ENCODE peak calls at places on chromosome 18, in nine cellular contexts. I is cardiac muscle cell; H is astrocyte of the spinal cord; R is transverse colon; O is EL; G is activated CD4-positive, alpha-beta T cell treated with anti-CD3 and anti-CD28 coated beads for 48 hours; V is GM19239; B is NCI-H1436; P is NCI-H446. D is an unnamed sample.

GRCh38 chr18:46291149-46291548 is 187.0 kb downstream of the HAUS1 start:
- DNase-seq in I (no peak), H (no peak), R (no peak), O (no peak), G (no peak), V (no peak), B (no peak), P (no peak), D (peak; percentile 30)

GRCh38 chr18:23038712-23039111 is 96.6 kb upstream of the CABLES1 start:
- DNase-seq in I (no peak), H (peak; percentile 29), R (no peak), O (peak; percentile 92), G (no peak), V (no peak), B (no peak), P (no peak), D (no peak)

GRCh38 chr18:48957616-48958015 is 6.9 kb upstream of the SMAD7 start:
- DNase-seq in I (no peak), H (no peak), R (no peak), O (no peak), G (no peak), V (no peak), B (no peak), P (no peak), D (no peak)

GRCh38 chr18:47209166-47209565 is 33.0 kb upstream of the IER3IP1 start:
- DNase-seq in I (no peak), H (no peak), R (no peak), O (no peak), G (no peak), V (no peak), B (no peak), P (no peak), D (no peak)

GRCh38 chr18:29271496-29271895 is 1094.6 kb upstream of the CDH2 start:
- DNase-seq in I (no peak), H (peak; percentile 74), R (no peak), O (no peak), G (no peak), V (no peak), B (no peak), P (no peak), D (no peak)

GRCh38 chr18:36544036-36544725 is 246.7 kb downstream of the FHOD3 start:
- DNase-seq in I (no peak), H (peak; percentile 62), R (no peak), O (no peak), G (no peak), V (no peak), B (peak; percentile 77), P (no peak), D (no peak)

GRCh38 chr18:7457276-7457675 is 109.8 kb upstream of the PTPRM start:
- DNase-seq in I (no peak), H (no peak), R (no peak), O (no peak), G (no peak), V (no peak), B (no peak), P (no peak), D (no peak)

GRCh38 chr18:74455386-74455785 is 1.7 kb downstream of the DIPK1C start:
- DNase-seq in I (no peak), H (no peak), R (no peak), O (no peak), G (no peak), V (no peak), B (no peak), P (no peak), D (no peak)

GRCh38 chr18:21703241-21703820 is 1.2 kb downstream of the ABHD3 start:
- DNase-seq in I (no peak), H (no peak), R (peak; percentile 71), O (no peak), G (peak; percentile 32), V (no peak), B (no peak), P (no peak), D (no peak)

GRCh38 chr18:45626330-45627203 is 11.3 kb downstream of the SLC14A2 start:
- DNase-seq in I (no peak), H (peak; percentile 84), R (no peak), O (peak; percentile 76), G (no peak), V (no peak), B (no peak), P (no peak), D (no peak)

GRCh38 chr18:32349728-32350395 is 120.8 kb downstream of the GAREM1 start:
- DNase-seq in I (peak; percentile 76), H (peak; percentile 98), R (peak; percentile 62), O (peak; percentile 75), G (no peak), V (no peak), B (peak; percentile 16), P (peak; percentile 14), D (no peak)

GRCh38 chr18:13440277-13441248 is 222.0 kb downstream of the LDLRAD4 start:
- DNase-seq in I (no peak), H (no peak), R (no peak), O (no peak), G (no peak), V (no peak), B (no peak), P (no peak), D (no peak)

GRCh38 chr18:57397440-57397839 is 37.7 kb upstream of the ONECUT2 start:
- DNase-seq in I (no peak), H (peak; percentile 14), R (no peak), O (peak; percentile 76), G (no peak), V (no peak), B (no peak), P (no peak), D (no peak)

GRCh38 chr18:49024808-49025361 is 74.1 kb upstream of the SMAD7 start:
- DNase-seq in I (no peak), H (no peak), R (no peak), O (no peak), G (no peak), V (no peak), B (no peak), P (no peak), D (no peak)

GRCh38 chr18:40685241-40685640 is 1269.8 kb upstream of the PIK3C3 start:
- DNase-seq in I (no peak), H (no peak), R (no peak), O (no peak), G (no peak), V (no peak), B (no peak), P (no peak), D (no peak)

GRCh38 chr18:28728891-28729290 is 552.0 kb upstream of the CDH2 start:
- DNase-seq in I (no peak), H (peak; percentile 34), R (no peak), O (peak; percentile 51), G (no peak), V (no peak), B (no peak), P (no peak), D (no peak)

GRCh38 chr18:45825258-45825744 is at the start of gene SIGLEC15:
- DNase-seq in I (no peak), H (no peak), R (no peak), O (no peak), G (no peak), V (no peak), B (no peak), P (no peak), D (no peak)

GRCh38 chr18:75344161-75344560 is 83.3 kb downstream of the SMIM21 start:
- DNase-seq in I (no peak), H (no peak), R (no peak), O (no peak), G (no peak), V (no peak), B (no peak), P (no peak), D (no peak)

GRCh38 chr18:23487738-23488625 is 15.3 kb upstream of the RMC1 start:
- DNase-seq in I (no peak), H (peak; percentile 7), R (peak; percentile 23), O (no peak), G (peak; percentile 64), V (no peak), B (no peak), P (no peak), D (peak; percentile 70)

GRCh38 chr18:9617006-9617542 is 2.7 kb upstream of the PPP4R1 start:
- DNase-seq in I (no peak), H (peak; percentile 39), R (no peak), O (peak; percentile 42), G (no peak), V (no peak), B (no peak), P (no peak), D (peak; percentile 55)

GRCh38 chr18:24826605-24827004 is 366.2 kb downstream of the HRH4 start:
- DNase-seq in I (no peak), H (no peak), R (no peak), O (no peak), G (no peak), V (no peak), B (no peak), P (no peak), D (no peak)

GRCh38 chr18:31042391-31043181 is at the start of gene DSC3:
- DNase-seq in I (peak; percentile 35), H (peak; percentile 17), R (peak; percentile 23), O (no peak), G (peak; percentile 14), V (no peak), B (no peak), P (no peak), D (no peak)

GRCh38 chr18:61554117-61554776 is 221.0 kb downstream of the CDH20 start:
- DNase-seq in I (no peak), H (no peak), R (no peak), O (no peak), G (peak; percentile 38), V (no peak), B (no peak), P (no peak), D (no peak)

GRCh38 chr18:39647627-39648502 is 2082.3 kb upstream of the CELF4 start:
- DNase-seq in I (peak; percentile 1), H (peak; percentile 95), R (no peak), O (peak; percentile 70), G (no peak), V (no peak), B (peak; percentile 57), P (peak; percentile 14), D (no peak)